ENCODE peak calls at places on chromosomes 11 and 22, in nine cellular contexts. One of them, this sample, is unnamed.

GRCh38 chr11:67055812-67056211 is 835 bp upstream of the RHOD start:
- DNase-seq in A549: no peak
- DNase-seq in H1: no peak
- DNase-seq in transverse colon: no peak
- DNase-seq in HepG2: no peak
- DNase-seq in stomach: peak
- DNase-seq in sigmoid colon: no peak
- DNase-seq in suprapubic skin: no peak
- DNase-seq in ovary: peak
- DNase-seq in this sample: no peak

GRCh38 chr11:102168483-102168882 is 58.2 kb downstream of the YAP1 start:
- DNase-seq in transverse colon: no peak
- DNase-seq in HepG2: no peak
- DNase-seq in ovary: no peak
- DNase-seq in sigmoid colon: no peak
- DNase-seq in stomach: no peak
- DNase-seq in suprapubic skin: no peak
- DNase-seq in A549: no peak
- DNase-seq in H1: no peak
- DNase-seq in this sample: no peak

GRCh38 chr22:42800731-42801536 is 56.1 kb downstream of the ARFGAP3 start:
- DNase-seq in suprapubic skin: no peak
- DNase-seq in H1: no peak
- DNase-seq in stomach: no peak
- DNase-seq in A549: no peak
- DNase-seq in ovary: no peak
- DNase-seq in HepG2: peak
- DNase-seq in sigmoid colon: no peak
- DNase-seq in transverse colon: no peak
- DNase-seq in this sample: no peak

GRCh38 chr11:85779956-85780640 is 30.8 kb downstream of the SYTL2 start:
- DNase-seq in transverse colon: no peak
- DNase-seq in sigmoid colon: no peak
- DNase-seq in A549: no peak
- DNase-seq in stomach: no peak
- DNase-seq in suprapubic skin: no peak
- DNase-seq in H1: no peak
- DNase-seq in HepG2: no peak
- DNase-seq in ovary: no peak
- DNase-seq in this sample: no peak

GRCh38 chr11:117097567-117098268 is 510 bp downstream of the SIK3 start:
- DNase-seq in transverse colon: peak
- DNase-seq in suprapubic skin: peak
- DNase-seq in stomach: peak
- DNase-seq in HepG2: no peak
- DNase-seq in H1: peak
- DNase-seq in ovary: peak
- DNase-seq in sigmoid colon: peak
- DNase-seq in A549: peak
- DNase-seq in this sample: no peak

GRCh38 chr11:122923302-122923701 is 40.7 kb downstream of the JHY start:
- DNase-seq in suprapubic skin: no peak
- DNase-seq in H1: no peak
- DNase-seq in A549: no peak
- DNase-seq in transverse colon: no peak
- DNase-seq in HepG2: no peak
- DNase-seq in ovary: no peak
- DNase-seq in sigmoid colon: no peak
- DNase-seq in stomach: no peak
- DNase-seq in this sample: no peak

GRCh38 chr11:121583825-121584224 is 131.1 kb upstream of the SORL1-AS1 start:
- DNase-seq in ovary: no peak
- DNase-seq in transverse colon: no peak
- DNase-seq in stomach: no peak
- DNase-seq in HepG2: no peak
- DNase-seq in H1: no peak
- DNase-seq in sigmoid colon: no peak
- DNase-seq in A549: no peak
- DNase-seq in suprapubic skin: no peak
- DNase-seq in this sample: no peak

GRCh38 chr22:20244744-20245576 is 23.2 kb downstream of the RTN4R start:
- DNase-seq in ovary: no peak
- DNase-seq in suprapubic skin: no peak
- DNase-seq in H1: no peak
- DNase-seq in stomach: no peak
- DNase-seq in HepG2: no peak
- DNase-seq in transverse colon: peak
- DNase-seq in A549: no peak
- DNase-seq in sigmoid colon: no peak
- DNase-seq in this sample: no peak

GRCh38 chr11:123478352-123478986 is 48.4 kb downstream of the GRAMD1B start:
- DNase-seq in HepG2: peak
- DNase-seq in H1: no peak
- DNase-seq in suprapubic skin: no peak
- DNase-seq in transverse colon: peak
- DNase-seq in ovary: peak
- DNase-seq in sigmoid colon: peak
- DNase-seq in stomach: peak
- DNase-seq in A549: peak
- DNase-seq in this sample: no peak

GRCh38 chr11:66906077-66906929 is 49.4 kb downstream of the LRFN4 start:
- DNase-seq in ovary: peak
- DNase-seq in HepG2: peak
- DNase-seq in H1: no peak
- DNase-seq in sigmoid colon: no peak
- DNase-seq in suprapubic skin: no peak
- DNase-seq in A549: no peak
- DNase-seq in transverse colon: no peak
- DNase-seq in stomach: peak
- DNase-seq in this sample: peak

GRCh38 chr11:64856382-64857227 is 12.2 kb upstream of the CDC42BPG start:
- DNase-seq in transverse colon: peak
- DNase-seq in suprapubic skin: peak
- DNase-seq in A549: peak
- DNase-seq in HepG2: peak
- DNase-seq in H1: no peak
- DNase-seq in sigmoid colon: peak
- DNase-seq in ovary: no peak
- DNase-seq in stomach: peak
- DNase-seq in this sample: no peak
- TF ChIP-seq POLR2A in transverse colon: no peak
- TF ChIP-seq POLR2A in suprapubic skin: no peak
- TF ChIP-seq POLR2A in A549: no peak
- TF ChIP-seq POLR2A in HepG2: no peak
- TF ChIP-seq POLR2A in H1: no peak
- TF ChIP-seq POLR2A in sigmoid colon: no peak
- TF ChIP-seq POLR2A in ovary: no peak
- TF ChIP-seq POLR2A in stomach: no peak
- TF ChIP-seq POLR2A in this sample: no peak

GRCh38 chr11:45165806-45166603 is 19.6 kb downstream of the PRDM11 start:
- DNase-seq in transverse colon: no peak
- DNase-seq in A549: no peak
- DNase-seq in H1: no peak
- DNase-seq in stomach: no peak
- DNase-seq in suprapubic skin: no peak
- DNase-seq in ovary: no peak
- DNase-seq in HepG2: no peak
- DNase-seq in sigmoid colon: peak
- DNase-seq in this sample: no peak

GRCh38 chr11:45167283-45167682 is 20.8 kb downstream of the PRDM11 start:
- DNase-seq in ovary: no peak
- DNase-seq in sigmoid colon: no peak
- DNase-seq in H1: no peak
- DNase-seq in HepG2: no peak
- DNase-seq in A549: no peak
- DNase-seq in stomach: no peak
- DNase-seq in suprapubic skin: no peak
- DNase-seq in transverse colon: no peak
- DNase-seq in this sample: no peak

GRCh38 chr11:45166604-45166897 is 20.1 kb downstream of the PRDM11 start:
- DNase-seq in transverse colon: no peak
- DNase-seq in HepG2: no peak
- DNase-seq in H1: no peak
- DNase-seq in A549: no peak
- DNase-seq in sigmoid colon: no peak
- DNase-seq in ovary: no peak
- DNase-seq in stomach: no peak
- DNase-seq in suprapubic skin: no peak
- DNase-seq in this sample: no peak

GRCh38 chr11:45163956-45164575 is 17.6 kb downstream of the PRDM11 start:
- DNase-seq in A549: no peak
- DNase-seq in transverse colon: no peak
- DNase-seq in stomach: no peak
- DNase-seq in suprapubic skin: no peak
- DNase-seq in HepG2: no peak
- DNase-seq in sigmoid colon: peak
- DNase-seq in H1: no peak
- DNase-seq in ovary: no peak
- DNase-seq in this sample: no peak

GRCh38 chr11:45165386-45165785 is 18.9 kb downstream of the PRDM11 start:
- DNase-seq in stomach: no peak
- DNase-seq in suprapubic skin: no peak
- DNase-seq in sigmoid colon: peak
- DNase-seq in A549: no peak
- DNase-seq in transverse colon: no peak
- DNase-seq in ovary: no peak
- DNase-seq in HepG2: no peak
- DNase-seq in H1: no peak
- DNase-seq in this sample: no peak
- TF ChIP-seq EP300 in stomach: no peak
- TF ChIP-seq EP300 in suprapubic skin: no peak
- TF ChIP-seq EP300 in sigmoid colon: no peak
- TF ChIP-seq EP300 in A549: no peak
- TF ChIP-seq EP300 in transverse colon: no peak
- TF ChIP-seq EP300 in ovary: no peak
- TF ChIP-seq EP300 in HepG2: no peak
- TF ChIP-seq EP300 in H1: no peak
- TF ChIP-seq EP300 in this sample: no peak

GRCh38 chr22:21734540-21735197 is 925 bp downstream of the YPEL1 start:
- DNase-seq in sigmoid colon: no peak
- DNase-seq in transverse colon: no peak
- DNase-seq in ovary: no peak
- DNase-seq in A549: no peak
- DNase-seq in HepG2: no peak
- DNase-seq in suprapubic skin: no peak
- DNase-seq in H1: no peak
- DNase-seq in stomach: no peak
- DNase-seq in this sample: no peak

GRCh38 chr22:21736948-21737347 is 1.4 kb upstream of the YPEL1 start:
- DNase-seq in stomach: no peak
- DNase-seq in H1: no peak
- DNase-seq in suprapubic skin: no peak
- DNase-seq in transverse colon: no peak
- DNase-seq in ovary: no peak
- DNase-seq in sigmoid colon: no peak
- DNase-seq in HepG2: no peak
- DNase-seq in A549: no peak
- DNase-seq in this sample: no peak

GRCh38 chr22:21736084-21736642 is 569 bp upstream of the YPEL1 start:
- DNase-seq in sigmoid colon: no peak
- DNase-seq in suprapubic skin: no peak
- DNase-seq in HepG2: no peak
- DNase-seq in H1: no peak
- DNase-seq in stomach: no peak
- DNase-seq in A549: no peak
- DNase-seq in transverse colon: no peak
- DNase-seq in ovary: no peak
- DNase-seq in this sample: no peak

GRCh38 chr22:21738081-21738480 is 2.5 kb upstream of the YPEL1 start:
- DNase-seq in stomach: no peak
- DNase-seq in sigmoid colon: no peak
- DNase-seq in HepG2: no peak
- DNase-seq in suprapubic skin: no peak
- DNase-seq in transverse colon: no peak
- DNase-seq in A549: no peak
- DNase-seq in H1: no peak
- DNase-seq in ovary: no peak
- DNase-seq in this sample: no peak

DNA sequence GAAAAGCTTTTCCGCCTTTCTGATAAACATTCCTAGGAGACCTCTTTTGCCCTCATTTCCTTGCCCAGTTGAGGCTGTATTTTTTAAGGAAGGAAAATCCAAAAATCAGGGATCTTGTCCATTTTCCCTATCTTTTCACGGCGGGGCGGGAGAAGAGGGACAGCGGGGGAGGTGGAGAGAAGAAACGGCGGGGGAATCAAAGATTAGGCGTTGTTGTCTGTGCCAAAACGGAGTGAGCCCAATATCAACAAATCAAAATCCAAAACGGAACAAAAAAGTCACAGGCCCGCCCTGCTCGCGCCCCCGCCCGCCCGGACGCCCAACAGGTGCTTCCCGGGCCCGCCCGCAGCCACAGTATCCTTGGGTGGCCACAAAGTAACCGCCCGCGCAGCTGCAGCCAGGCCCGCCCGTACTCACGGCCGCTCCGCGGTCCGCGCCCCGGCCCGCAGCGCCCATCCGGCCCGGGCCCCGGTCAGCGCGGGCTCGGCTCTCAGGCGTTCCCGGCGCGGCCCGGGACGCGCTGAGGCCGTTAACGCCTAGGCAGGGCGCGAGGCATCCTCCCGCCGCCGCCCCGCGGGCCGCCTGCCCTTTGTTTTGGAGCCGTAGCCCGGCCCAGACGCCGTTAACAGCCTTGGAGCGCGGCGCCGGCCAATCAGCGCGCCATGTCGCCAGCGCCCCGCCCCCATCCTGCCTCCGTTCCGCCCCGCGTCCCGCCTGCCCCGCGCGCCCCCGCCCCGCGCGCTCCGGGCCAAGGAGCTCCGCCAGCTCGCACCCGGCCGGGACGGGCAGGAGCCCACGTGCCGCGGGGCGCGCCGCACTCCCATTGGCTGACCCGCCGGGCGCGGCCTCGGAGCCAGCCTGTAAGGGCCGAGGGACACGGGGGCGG is at the start of gene YPEL1:
- DNase-seq in H1: peak
- DNase-seq in sigmoid colon: peak
- DNase-seq in HepG2: peak
- DNase-seq in stomach: peak
- DNase-seq in ovary: peak
- DNase-seq in A549: peak
- DNase-seq in transverse colon: peak
- DNase-seq in suprapubic skin: peak
- DNase-seq in this sample: peak
- TF ChIP-seq POLR2A in H1: peak
- TF ChIP-seq POLR2A in sigmoid colon: peak
- TF ChIP-seq POLR2A in HepG2: no peak
- TF ChIP-seq POLR2A in stomach: no peak
- TF ChIP-seq POLR2A in ovary: peak
- TF ChIP-seq POLR2A in A549: peak
- TF ChIP-seq POLR2A in transverse colon: peak
- TF ChIP-seq POLR2A in suprapubic skin: peak
- TF ChIP-seq POLR2A in this sample: peak

DNA sequence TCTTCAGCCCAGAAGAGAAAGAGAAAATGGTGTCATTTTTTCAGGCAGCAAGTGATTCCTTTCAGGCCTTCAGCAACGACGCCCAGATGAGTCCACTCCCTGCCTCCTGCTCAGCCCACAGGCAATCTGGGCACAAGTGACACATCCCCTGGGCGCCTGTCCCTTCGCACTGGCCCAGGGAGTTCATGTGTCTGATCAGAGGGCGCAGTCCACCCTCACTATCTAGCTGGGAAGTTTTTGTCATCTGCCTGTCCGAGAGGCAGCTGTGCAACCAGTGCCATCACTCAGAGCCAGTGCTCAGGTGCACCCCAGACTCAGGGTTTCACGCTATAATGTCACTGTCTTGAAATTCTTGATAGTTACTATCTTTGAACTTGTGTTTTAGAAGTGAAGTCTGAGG is 1.4 kb upstream of the KCNQ1OT1 start:
- DNase-seq in ovary: peak
- DNase-seq in transverse colon: no peak
- DNase-seq in A549: no peak
- DNase-seq in stomach: no peak
- DNase-seq in sigmoid colon: peak
- DNase-seq in HepG2: peak
- DNase-seq in H1: no peak
- DNase-seq in suprapubic skin: peak
- DNase-seq in this sample: no peak
- TF ChIP-seq EP300 in ovary: no peak
- TF ChIP-seq EP300 in transverse colon: no peak
- TF ChIP-seq EP300 in A549: no peak
- TF ChIP-seq EP300 in stomach: no peak
- TF ChIP-seq EP300 in sigmoid colon: no peak
- TF ChIP-seq EP300 in HepG2: no peak
- TF ChIP-seq EP300 in H1: no peak
- TF ChIP-seq EP300 in suprapubic skin: no peak
- TF ChIP-seq EP300 in this sample: no peak

This sample was measured in tibial nerve.